ENCODE peak calls at places on chromosomes 11 and 22, in ten cellular contexts. G, V, B, H, J, E, Y, Q, Z and D are unnamed samples. For H3K27me3, the result is how much of the 10 kb centered on the place peaks cover.

GRCh38 chr22:38845368-38845740 is 1.5 kb upstream of the NPTXR start:
- DNase-seq in H (no peak), G (no peak), Z (no peak), J (no peak), Y (no peak), E (no peak), V (no peak), B (no peak), Q (no peak), D (no peak)

GRCh38 chr22:39954584-39955055 is 5.6 kb upstream of the TMA7B start:
- DNase-seq in Y (no peak), J (no peak), G (no peak), B (no peak), V (peak), H (no peak), E (no peak), Z (no peak), Q (no peak), D (no peak)

GRCh38 chr22:29689872-29690213 is 30.0 kb upstream of the CABP7 start:
- DNase-seq in V (peak), Q (no peak), J (no peak), H (no peak), E (peak), Y (no peak), G (peak), Z (peak), B (peak), D (peak)

GRCh38 chr22:20530368-20531153 is 23.2 kb downstream of the MED15 start:
- DNase-seq in V (no peak), E (no peak), B (no peak), H (no peak), Z (no peak), Y (no peak), Q (peak), J (no peak), G (no peak), D (no peak)

GRCh38 chr11:19753451-19754041 is 40.9 kb downstream of the NAV2 start:
- DNase-seq in H (no peak), Y (no peak), G (no peak), B (no peak), Z (peak), V (no peak), E (no peak), Q (no peak), J (no peak), D (no peak)

GRCh38 chr11:15745266-15745665 is 611.1 kb downstream of the SOX6 start:
- DNase-seq in E (no peak), Y (no peak), B (no peak), H (no peak), Z (no peak), V (no peak), J (no peak), G (no peak), Q (no peak), D (no peak)

GRCh38 chr11:17267576-17267975 is 9.0 kb upstream of the NUCB2 start:
- DNase-seq in H (no peak), G (no peak), Q (peak), B (no peak), Y (no peak), V (no peak), E (no peak), Z (no peak), J (no peak), D (no peak)

GRCh38 chr11:72631806-72632731 is 42.2 kb downstream of the PDE2A start:
- DNase-seq in V (no peak), J (no peak), Q (no peak), G (peak), E (no peak), B (no peak), H (peak), Y (no peak), Z (no peak), D (no peak)

GRCh38 chr11:76166314-76166713 is 40.0 kb downstream of the WNT11 start:
- DNase-seq in E (no peak), H (no peak), J (no peak), Q (no peak), Y (no peak), B (no peak), V (no peak), Z (no peak), G (no peak), D (no peak)

GRCh38 chr11:19437760-19438159 is 197.0 kb upstream of the E2F8 start:
- DNase-seq in B (no peak), Z (no peak), G (no peak), E (no peak), J (no peak), Y (no peak), H (no peak), Q (no peak), V (no peak), D (no peak)

GRCh38 chr11:115778928-115779650 is 274.9 kb upstream of the CADM1 start:
- DNase-seq in E (no peak), Z (no peak), G (no peak), Q (no peak), Y (no peak), V (no peak), H (no peak), J (no peak), B (no peak), D (no peak)

GRCh38 chr11:6586434-6587359 is 16.7 kb downstream of the RRP8 start:
- DNase-seq in H (peak), E (no peak), Z (no peak), B (peak), J (no peak), V (no peak), Y (no peak), G (no peak), Q (no peak), D (no peak)

GRCh38 chr11:116851631-116852030 is 14.2 kb upstream of the APOA1 start:
- DNase-seq in E (peak), B (no peak), Y (no peak), V (peak), H (no peak), Z (no peak), G (peak), J (no peak), Q (no peak), D (peak)

GRCh38 chr22:30014244-30014643 is 66.0 kb upstream of the HORMAD2 start:
- DNase-seq in G (no peak), V (no peak), H (no peak), E (no peak), B (no peak), Q (no peak), Y (no peak), Z (no peak), J (no peak), D (no peak)

GRCh38 chr11:86787018-86787417 is 13.3 kb upstream of the PRSS23 start:
- DNase-seq in Y (no peak), H (no peak), Z (no peak), V (no peak), B (no peak), E (no peak), G (no peak), Q (no peak), J (no peak), D (no peak)

GRCh38 chr11:128544625-128545024 is 42.7 kb downstream of the ETS1 start:
- DNase-seq in H (no peak), V (peak), Q (no peak), G (no peak), E (peak), J (no peak), Y (no peak), Z (no peak), B (no peak), D (no peak)

GRCh38 chr22:17706451-17706900 is 67.8 kb downstream of the BID start:
- DNase-seq in Z (peak), Q (no peak), G (no peak), V (peak), E (peak), J (peak), Y (no peak), B (peak), H (peak), D (no peak)

GRCh38 chr11:63761173-63761572 is 7.4 kb downstream of the ZFTA start:
- DNase-seq in Z (no peak), G (no peak), B (no peak), Q (no peak), E (no peak), V (peak), J (no peak), H (no peak), Y (no peak), D (no peak)

GRCh38 chr22:23180301-23180892 is at the start of gene BCR:
- DNase-seq in Z (peak), V (peak), G (peak), Y (no peak), Q (no peak), J (no peak), E (peak), H (peak), B (peak), D (peak)

GRCh38 chr11:76339217-76339616 is 41.7 kb downstream of the THAP12 start:
- DNase-seq in G (no peak), E (no peak), J (peak), Y (no peak), V (no peak), H (peak), Q (no peak), Z (no peak), B (no peak), D (no peak)

GRCh38 chr11:16867097-16867496 is 128.7 kb downstream of the C11orf58 start:
- DNase-seq in G (no peak), Z (no peak), E (no peak), H (no peak), B (no peak), Y (no peak), J (no peak), Q (no peak), V (no peak), D (no peak)

GRCh38 chr11:105699203-105699602 is 89.3 kb downstream of the GRIA4 start:
- DNase-seq in B (no peak), E (no peak), J (no peak), Q (no peak), G (no peak), V (no peak), Z (no peak), Y (no peak), H (no peak), D (no peak)

GRCh38 chr11:85934599-85935169 is 79.5 kb downstream of the CCDC83 start:
- DNase-seq in Y (no peak), J (no peak), Q (no peak), V (no peak), Z (no peak), B (no peak), E (no peak), G (no peak), H (no peak), D (no peak)

GRCh38 chr11:46279393-46280099 is 2.1 kb downstream of the CREB3L1 start:
- DNase-seq in H (peak), J (no peak), Y (no peak), B (peak), Z (peak), V (peak), G (no peak), Q (no peak), E (no peak), D (no peak)

GRCh38 chr11:978781-979180 is 53.1 kb downstream of the AP2A2 start:
- DNase-seq in Y (no peak), G (no peak), V (no peak), J (no peak), Q (no peak), B (no peak), E (no peak), Z (no peak), H (no peak), D (no peak)

GRCh38 chr11:973237-973636 is 47.6 kb downstream of the AP2A2 start:
- DNase-seq in J (no peak), V (no peak), H (no peak), Z (no peak), Y (no peak), B (no peak), E (no peak), Q (no peak), G (no peak), D (no peak)

GRCh38 chr11:978073-978720 is 52.5 kb downstream of the AP2A2 start:
- DNase-seq in J (no peak), V (no peak), G (peak), Z (no peak), B (no peak), E (no peak), Y (no peak), H (no peak), Q (no peak), D (no peak)

GRCh38 chr11:976431-977160 is 50.9 kb downstream of the AP2A2 start:
- DNase-seq in E (peak), J (no peak), G (no peak), B (no peak), V (no peak), Z (no peak), Q (no peak), H (no peak), Y (no peak), D (no peak)

GRCh38 chr11:975824-976223 is 50.2 kb downstream of the AP2A2 start:
- DNase-seq in V (peak), Z (no peak), J (no peak), E (no peak), Y (no peak), Q (no peak), B (no peak), H (no peak), G (peak), D (no peak)
- TF ChIP-seq CTCF in V (peak), Z (no peak), J (no peak), E (no peak), Y (no peak), Q (no peak), B (no peak), H (no peak), G (no peak), D (no peak)

DNA sequence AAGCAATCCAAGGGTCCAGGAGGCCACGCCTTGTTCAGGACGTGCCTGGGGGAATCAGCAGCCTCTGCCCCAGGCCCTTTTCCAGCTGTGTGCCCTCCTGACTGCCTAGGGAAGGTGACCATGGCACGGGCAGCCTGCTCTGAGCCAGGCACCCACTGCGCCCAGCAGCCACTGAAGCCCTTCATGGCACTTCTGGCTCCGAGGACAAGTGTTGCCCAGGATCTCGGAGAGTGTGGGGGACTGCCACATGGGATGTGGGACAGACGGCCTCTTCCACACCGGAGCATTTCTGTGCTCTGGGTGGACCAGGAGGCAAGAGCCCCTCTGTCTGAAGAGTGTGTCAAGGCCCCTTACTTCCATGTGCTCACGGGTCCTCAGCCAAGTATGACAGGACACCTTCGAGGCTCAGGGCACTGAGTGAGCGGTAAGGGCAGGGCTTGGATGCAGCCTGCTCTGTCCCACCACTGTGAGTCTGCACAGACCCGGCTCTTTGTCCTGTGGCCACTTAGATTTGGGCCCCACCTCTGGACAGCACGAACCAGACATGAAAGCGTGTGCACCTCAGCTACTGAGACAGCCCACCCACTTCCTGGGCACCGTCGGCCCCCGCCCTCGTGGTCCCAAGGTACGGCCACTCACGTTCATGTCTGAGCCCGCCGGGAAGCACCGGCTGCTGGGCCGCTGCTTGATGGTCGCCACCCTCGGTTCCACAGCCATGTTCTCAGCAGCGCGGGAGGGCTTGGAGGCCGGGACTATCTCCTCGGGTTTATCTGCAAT is 93.6 kb downstream of the CTTN start:
- DNase-seq in E (no peak), G (peak), J (no peak), V (no peak), H (peak), Z (no peak), Q (peak), Y (peak), B (no peak), D (no peak)
- H3K27ac ChIP-seq in E (no peak), G (no peak), J (no peak), V (no peak), H (no peak), Z (no peak), Q (no peak), Y (no peak), B (no peak), D (no peak)

GRCh38 chr22:49380828-49381114 is 446.9 kb downstream of the BRD1 start:
- DNase-seq in V (no peak), Y (no peak), B (no peak), E (no peak), G (peak), Q (no peak), H (no peak), J (no peak), Z (peak), D (no peak)

GRCh38 chr22:49373289-49373666 is 454.4 kb downstream of the BRD1 start:
- DNase-seq in Q (no peak), B (no peak), V (no peak), J (no peak), E (no peak), Y (no peak), H (no peak), G (peak), Z (no peak), D (no peak)

GRCh38 chr22:49380095-49380827 is 447.4 kb downstream of the BRD1 start:
- DNase-seq in B (no peak), E (no peak), Q (no peak), Z (no peak), J (no peak), Y (peak), H (no peak), V (no peak), G (peak), D (no peak)

GRCh38 chr22:49373801-49374226 is 453.9 kb downstream of the BRD1 start:
- DNase-seq in Y (peak), H (no peak), E (no peak), Z (peak), B (peak), Q (no peak), G (peak), J (no peak), V (no peak), D (no peak)

DNA sequence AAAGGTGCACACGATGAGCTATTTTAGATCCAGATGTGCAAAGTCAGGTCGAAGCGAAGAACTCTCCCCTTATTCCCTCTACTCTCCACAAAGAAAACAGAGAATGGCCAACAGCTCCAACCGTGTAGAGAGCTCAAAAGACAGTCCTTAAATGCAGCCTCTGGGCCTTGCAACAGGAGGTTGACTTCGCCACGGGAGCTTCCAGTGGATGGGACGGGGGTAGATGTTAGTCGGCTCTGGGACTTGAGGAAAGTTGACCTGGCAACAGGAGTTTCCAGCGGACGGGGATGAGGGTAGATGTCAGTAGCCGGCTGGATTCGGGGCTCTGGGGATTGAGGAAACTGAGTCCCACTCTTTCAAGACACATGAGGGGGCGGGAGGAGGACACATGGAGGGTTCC is 450.4 kb downstream of the BRD1 start:
- DNase-seq in E (no peak), H (no peak), Q (no peak), G (peak), J (no peak), B (no peak), Y (peak), V (no peak), Z (peak), D (no peak)
- H3K27me3 ChIP-seq in E (under half), H (under half), Q (under half), G (under half), J (under half), B (under half), Y (half or more), V (under half), Z (under half), D (under half)

DNA sequence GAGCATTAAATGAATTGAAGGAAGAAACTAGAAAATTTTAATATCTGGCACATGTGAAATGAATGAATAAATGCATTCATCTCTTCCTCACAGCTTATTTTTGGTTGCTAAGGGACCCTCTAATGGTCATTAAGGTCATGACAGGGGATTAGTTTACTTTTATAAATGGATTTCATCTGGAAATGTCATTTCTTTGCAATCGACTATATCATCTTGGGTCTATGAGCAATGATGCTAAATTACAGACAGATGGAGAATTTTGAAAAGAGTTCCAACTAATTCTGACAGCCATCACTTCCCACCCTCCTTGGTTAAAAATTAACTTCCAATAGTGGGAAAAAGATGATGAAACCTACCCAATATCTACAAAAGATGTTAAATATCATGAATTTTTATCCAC is 98.0 kb downstream of the KIF18A start:
- DNase-seq in H (no peak), G (no peak), Q (no peak), E (no peak), B (no peak), V (no peak), Y (no peak), Z (no peak), J (no peak), D (no peak)
- TF ChIP-seq CTCF in H (no peak), G (no peak), Q (no peak), E (no peak), B (no peak), V (no peak), Y (no peak), Z (no peak), J (no peak), D (no peak)

DNA sequence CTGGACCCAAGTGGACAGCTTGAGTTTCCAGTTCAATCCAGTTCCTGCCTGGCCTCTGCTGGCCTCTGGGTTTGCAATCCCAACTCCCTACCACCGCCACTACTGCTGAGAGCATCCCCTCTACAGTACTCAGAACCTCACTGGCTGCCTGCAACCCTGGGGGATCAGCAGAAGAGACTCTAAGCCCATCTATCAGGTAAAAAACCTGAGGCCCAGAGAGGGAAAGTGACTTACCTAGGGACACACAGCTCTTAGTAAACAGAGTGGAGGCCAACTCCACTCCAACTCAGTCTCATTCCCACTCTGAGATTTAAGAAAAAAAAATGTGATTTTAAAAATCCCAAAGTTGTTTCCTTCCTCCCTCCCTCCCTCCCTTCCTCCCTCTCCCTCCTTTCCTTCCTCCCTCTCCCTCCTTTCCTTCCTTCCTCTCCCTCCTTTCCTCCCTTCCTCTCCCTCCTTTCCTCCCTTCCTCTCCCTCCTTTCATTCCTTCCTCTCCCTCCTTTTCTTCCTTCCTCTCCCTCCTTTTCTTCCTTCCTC is 34.5 kb downstream of the APOL3 start:
- DNase-seq in Q (no peak), Z (no peak), V (no peak), J (no peak), H (no peak), E (no peak), G (no peak), Y (no peak), B (no peak), D (no peak)
- H3K27ac ChIP-seq in Q (no peak), Z (no peak), V (no peak), J (no peak), H (no peak), E (no peak), G (no peak), Y (no peak), B (no peak), D (no peak)

GRCh38 chr11:69294621-69295078 is 695 bp downstream of the MYEOV start:
- DNase-seq in J (no peak), V (no peak), G (peak), E (no peak), H (no peak), Q (no peak), Y (no peak), B (no peak), Z (no peak), D (no peak)
- H3K27me3 ChIP-seq in J (under half), V (under half), G (under half), E (under half), H (under half), Q (under half), Y (under half), B (under half), Z (under half), D (under half)

GRCh38 chr11:2262301-2263011 is 7.9 kb downstream of the ASCL2 start:
- DNase-seq in Q (no peak), J (no peak), Y (no peak), V (no peak), B (no peak), Z (no peak), G (no peak), E (no peak), H (no peak), D (no peak)
- TF ChIP-seq CTCF in Q (no peak), J (no peak), Y (no peak), V (no peak), B (no peak), Z (no peak), G (no peak), E (no peak), H (no peak), D (no peak)

GRCh38 chr22:47450876-47451475 is 688.5 kb downstream of the TBC1D22A start:
- DNase-seq in H (no peak), G (no peak), Y (no peak), Q (no peak), V (no peak), J (no peak), E (no peak), B (no peak), Z (no peak), D (no peak)
- H3K27ac ChIP-seq in H (no peak), G (no peak), Y (no peak), Q (no peak), V (no peak), J (no peak), E (no peak), B (no peak), Z (no peak), D (no peak)